ENCODE peak calls at places on chromosomes 16 and 17, in seven cellular contexts. Y, R, Z, F, M, N and P are unnamed samples.

GRCh38 chr16:54116126-54116525 is 170.5 kb downstream of the IRX3 start:
- DNase-seq in R (peak; percentile 17), Z (no peak), M (no peak), F (no peak), Y (no peak), N (no peak), P (no peak)

GRCh38 chr16:27314161-27314723 is 468 bp downstream of the IL4R start:
- DNase-seq in Z (peak; percentile 56), R (peak; percentile 98), M (peak; percentile 82), F (peak; percentile 25), Y (no peak), N (peak; percentile 35), P (peak; percentile 54)

GRCh38 chr16:64416232-64417010 is 705.4 kb downstream of the CDH11 start:
- DNase-seq in M (peak; percentile 29), N (no peak), Z (no peak), R (peak; percentile 52), F (no peak), Y (no peak), P (peak; percentile 19)

GRCh38 chr16:60463986-60464385 is 1572.3 kb downstream of the CDH8 start:
- DNase-seq in N (no peak), Y (no peak), M (no peak), Z (no peak), R (no peak), F (no peak), P (no peak)

GRCh38 chr17:27282054-27282501 is 11.8 kb upstream of the WSB1 start:
- DNase-seq in Y (no peak), M (no peak), N (peak; percentile 9), R (peak; percentile 93), Z (no peak), F (no peak), P (no peak)

GRCh38 chr16:49439050-49439449 is 65.4 kb downstream of the C16orf78 start:
- DNase-seq in Y (no peak), Z (no peak), M (no peak), F (no peak), R (no peak), N (no peak), P (no peak)

GRCh38 chr17:81890447-81891302 is 711 bp downstream of the ALYREF start:
- DNase-seq in Z (no peak), R (no peak), F (no peak), M (no peak), Y (no peak), N (no peak), P (no peak)

GRCh38 chr16:57688987-57689771 is 5.4 kb upstream of the DRC7 start:
- DNase-seq in Y (no peak), F (no peak), M (no peak), N (no peak), R (no peak), Z (no peak), P (no peak)

GRCh38 chr16:80580109-80580832 is 39.5 kb downstream of the DYNLRB2 start:
- DNase-seq in Z (peak; percentile 46), R (peak; percentile 22), F (peak; percentile 21), Y (no peak), M (peak; percentile 22), N (peak; percentile 46), P (no peak)

GRCh38 chr17:49748223-49748622 is 15.7 kb downstream of the FAM117A start:
- DNase-seq in F (no peak), R (no peak), Z (peak; percentile 23), Y (no peak), N (no peak), M (no peak), P (no peak)

GRCh38 chr17:901964-902363 is 77.6 kb downstream of the NXN start:
- DNase-seq in F (no peak), N (no peak), M (no peak), Z (no peak), R (no peak), Y (no peak), P (no peak)

GRCh38 chr16:53518550-53519416 is 15.8 kb upstream of the AKTIP start:
- DNase-seq in F (peak; percentile 54), R (peak; percentile 95), Y (no peak), Z (peak; percentile 51), M (peak; percentile 67), N (peak; percentile 78), P (no peak)

GRCh38 chr17:2137342-2138098 is 82.6 kb downstream of the HIC1 start:
- DNase-seq in F (no peak), Y (peak; percentile 60), R (peak; percentile 71), M (peak; percentile 61), N (peak; percentile 43), Z (no peak), P (peak; percentile 67)

GRCh38 chr16:87806608-87807546 is 41.1 kb upstream of the KLHDC4 start:
- DNase-seq in R (peak; percentile 81), M (peak; percentile 84), F (peak; percentile 11), Z (peak; percentile 51), Y (no peak), N (no peak), P (peak; percentile 78)

GRCh38 chr17:27597783-27598320 is 33.1 kb upstream of the LGALS9 start:
- DNase-seq in Z (no peak), N (no peak), R (no peak), F (no peak), Y (no peak), M (no peak), P (no peak)

GRCh38 chr17:75854111-75854748 is 905 bp downstream of the WBP2 start:
- DNase-seq in M (peak; percentile 92), R (peak; percentile 66), Z (no peak), N (no peak), Y (no peak), F (no peak), P (peak; percentile 63)

GRCh38 chr17:21535686-21536085 is 156.6 kb upstream of the KCNJ18 start:
- DNase-seq in R (no peak), F (no peak), N (no peak), M (no peak), Z (no peak), Y (no peak), P (no peak)

GRCh38 chr17:39928868-39929651 is 1.5 kb downstream of the LRRC3C start:
- DNase-seq in R (peak; percentile 91), N (no peak), M (peak; percentile 91), Z (no peak), Y (no peak), F (no peak), P (peak; percentile 50)

GRCh38 chr16:10957771-10958486 is 13.6 kb downstream of the CLEC16A start:
- DNase-seq in M (no peak), R (no peak), Z (no peak), N (no peak), Y (no peak), F (no peak), P (no peak)

GRCh38 chr16:78183886-78184553 is 84.6 kb downstream of the WWOX start:
- DNase-seq in M (no peak), Y (no peak), Z (no peak), F (no peak), R (no peak), N (no peak), P (no peak)

GRCh38 chr16:72848759-72849664 is 198.9 kb downstream of the ZFHX3 start:
- DNase-seq in Y (no peak), M (peak; percentile 86), R (peak; percentile 96), Z (no peak), F (no peak), N (no peak), P (peak; percentile 96)

GRCh38 chr17:28033972-28034714 is 8.3 kb upstream of the NLK start:
- DNase-seq in N (no peak), M (peak; percentile 95), F (no peak), R (peak; percentile 97), Y (no peak), Z (no peak), P (no peak)

GRCh38 chr17:60330731-60331130 is 61.2 kb downstream of the USP32 start:
- DNase-seq in Z (no peak), M (no peak), Y (no peak), R (peak; percentile 54), N (no peak), F (no peak), P (no peak)

GRCh38 chr17:80060629-80061028 is 24.2 kb downstream of the CCDC40 start:
- DNase-seq in Z (no peak), N (no peak), F (no peak), Y (no peak), M (no peak), R (no peak), P (peak; percentile 92)

GRCh38 chr16:76222853-76223252 is 54.3 kb upstream of the CNTNAP4 start:
- DNase-seq in F (no peak), Z (no peak), M (no peak), R (no peak), Y (no peak), N (no peak), P (no peak)

GRCh38 chr16:2596747-2597559 is 59.1 kb downstream of the PDPK1 start:
- DNase-seq in Y (no peak), N (no peak), F (no peak), Z (no peak), M (no peak), R (no peak), P (no peak)

GRCh38 chr17:75266315-75267145 is 4.5 kb downstream of the MIF4GD start:
- DNase-seq in R (no peak), N (no peak), M (no peak), F (no peak), Y (no peak), Z (no peak), P (no peak)

GRCh38 chr17:80943346-80944145 is 48.1 kb upstream of the CHMP6 start:
- DNase-seq in F (no peak), M (no peak), N (no peak), R (no peak), Y (no peak), Z (no peak), P (no peak)

GRCh38 chr17:15981208-15981607 is 18.3 kb downstream of the ZSWIM7 start:
- DNase-seq in N (peak; percentile 36), M (no peak), Z (no peak), R (no peak), Y (no peak), F (no peak), P (no peak)

GRCh38 chr17:64320613-64321553 is 57.8 kb upstream of the TEX2 start:
- DNase-seq in M (peak; percentile 79), F (peak; percentile 22), N (peak; percentile 65), Y (peak; percentile 82), R (peak; percentile 92), Z (peak; percentile 44), P (peak; percentile 69)

GRCh38 chr16:188674-189073 is 8.4 kb downstream of the HBQ1 start:
- DNase-seq in Y (no peak), F (no peak), N (no peak), M (no peak), R (no peak), Z (no peak), P (peak; percentile 35)

GRCh38 chr16:11498683-11499082 is 88.0 kb downstream of the LITAF start:
- DNase-seq in R (no peak), M (no peak), Y (no peak), F (no peak), N (no peak), Z (no peak), P (no peak)

GRCh38 chr17:32461853-32462617 is 17.7 kb downstream of the PSMD11 start:
- DNase-seq in Z (peak; percentile 71), F (peak; percentile 43), M (peak; percentile 88), N (peak; percentile 31), Y (no peak), R (peak; percentile 67), P (peak; percentile 50)

GRCh38 chr17:44765965-44766364 is 7.2 kb downstream of the ADAM11 start:
- DNase-seq in Z (no peak), M (no peak), F (no peak), R (no peak), N (no peak), Y (no peak), P (no peak)

GRCh38 chr17:38543403-38544174 is 62.2 kb downstream of the SRCIN1 start:
- DNase-seq in R (no peak), Y (no peak), Z (no peak), N (no peak), M (no peak), F (no peak), P (no peak)